ENCODE peak calls at places on chromosomes 3 and 15, in six cellular contexts. P is tibial nerve, A is body of pancreas, B is sigmoid colon, M is right lobe of liver, X is IMR-90. Y is an unnamed sample. For H3K27me3, the result is how much of the 10 kb centered on the place peaks cover.

GRCh38 chr3:42610978-42611377 is 10.5 kb downstream of the NKTR start:
- DNase-seq in X (no peak), A (no peak), M (no peak), B (no peak), P (no peak), Y (no peak)

GRCh38 chr3:173586176-173586575 is 188.6 kb downstream of the NLGN1 start:
- DNase-seq in X (peak), B (no peak), A (no peak), M (no peak), P (no peak), Y (no peak)

GRCh38 chr3:21544076-21544462 is 206.9 kb downstream of the ZNF385D start:
- DNase-seq in B (no peak), M (no peak), X (no peak), P (no peak), A (no peak), Y (no peak)

GRCh38 chr15:36798366-36798765 is 218.9 kb downstream of the CDIN1 start:
- DNase-seq in P (no peak), X (peak), A (no peak), M (no peak), B (no peak), Y (no peak)

GRCh38 chr3:185630182-185630622 is 44.1 kb downstream of the SENP2 start:
- DNase-seq in M (no peak), P (peak), B (no peak), A (peak), X (peak), Y (no peak)

GRCh38 chr15:78004222-78004727 is 73.2 kb downstream of the TBC1D2B start:
- DNase-seq in M (peak), X (no peak), B (peak), P (no peak), A (peak), Y (no peak)

GRCh38 chr15:36614016-36614415 is 34.6 kb downstream of the CDIN1 start:
- DNase-seq in P (no peak), B (no peak), A (no peak), M (peak), X (no peak), Y (no peak)

GRCh38 chr15:79849789-79850188 is 47.0 kb downstream of the MTHFS start:
- DNase-seq in X (peak), M (no peak), B (no peak), A (peak), P (no peak), Y (no peak)

GRCh38 chr3:183193762-183194701 is 31.5 kb upstream of the LAMP3 start:
- DNase-seq in A (no peak), X (peak), P (no peak), M (no peak), B (no peak), Y (no peak)

GRCh38 chr3:154050766-154051165 is 70.4 kb upstream of the ARHGEF26 start:
- DNase-seq in M (no peak), A (no peak), B (no peak), X (no peak), P (no peak), Y (no peak)

GRCh38 chr15:44243829-44244228 is 44.7 kb upstream of the GOLM2 start:
- DNase-seq in A (no peak), M (no peak), P (no peak), B (no peak), X (no peak), Y (no peak)

GRCh38 chr3:108219336-108219735 is 2.9 kb downstream of the IFT57 start:
- DNase-seq in X (no peak), M (no peak), A (no peak), B (no peak), P (no peak), Y (peak)

GRCh38 chr3:149977391-149977790 is 6.7 kb upstream of the PFN2 start:
- DNase-seq in A (no peak), X (no peak), B (no peak), M (no peak), P (no peak), Y (no peak)

GRCh38 chr15:47944911-47945310 is 175.9 kb upstream of the SLC24A5 start:
- DNase-seq in X (no peak), B (no peak), A (no peak), M (no peak), P (no peak), Y (no peak)

GRCh38 chr15:66901336-66902100 is 163.9 kb upstream of the SMAD3 start:
- DNase-seq in A (no peak), P (no peak), M (peak), X (peak), B (peak), Y (no peak)

GRCh38 chr15:48040166-48040817 is 80.5 kb upstream of the SLC24A5 start:
- DNase-seq in M (no peak), B (no peak), X (peak), A (no peak), P (no peak), Y (no peak)

GRCh38 chr15:71755092-71755491 is 55.3 kb upstream of the NR2E3 start:
- DNase-seq in B (no peak), A (no peak), X (no peak), M (no peak), P (no peak), Y (no peak)

GRCh38 chr15:73081321-73081958 is 29.2 kb downstream of the NEO1 start:
- DNase-seq in P (no peak), B (no peak), X (peak), M (no peak), A (peak), Y (no peak)

GRCh38 chr3:114356084-114357009 is 62.5 kb downstream of the TIGIT start:
- DNase-seq in P (no peak), A (no peak), M (no peak), B (no peak), X (no peak), Y (no peak)

GRCh38 chr3:197952440-197952839 is 2.5 kb downstream of the RPL35A start:
- DNase-seq in M (no peak), X (no peak), P (no peak), B (no peak), A (no peak), Y (no peak)

GRCh38 chr3:197951392-197951990 is 1.5 kb downstream of the RPL35A start:
- DNase-seq in B (no peak), X (no peak), M (no peak), A (no peak), P (no peak), Y (no peak)

GRCh38 chr3:197950661-197951029 is 655 bp downstream of the RPL35A start:
- DNase-seq in P (no peak), M (no peak), B (no peak), X (no peak), A (no peak), Y (no peak)

GRCh38 chr3:197949191-197949766 is 711 bp upstream of the RPL35A start:
- DNase-seq in A (no peak), B (no peak), P (no peak), X (no peak), M (no peak), Y (no peak)

GRCh38 chr3:197949767-197950660 is at the start of gene RPL35A:
- DNase-seq in M (peak), X (peak), B (peak), P (peak), A (peak), Y (peak)
- TF ChIP-seq POLR2A in M (peak), X (peak), B (peak), P (peak), A (no peak), Y (peak)

GRCh38 chr15:26628879-26629529 is 143.9 kb downstream of the GABRB3 start:
- DNase-seq in M (peak), A (peak), X (peak), B (no peak), P (peak), Y (peak)
- H3K4me3 ChIP-seq in M (no peak), A (no peak), X (peak), B (peak), P (peak), Y (no peak)

GRCh38 chr3:71724171-71724453 is 1.1 kb downstream of the EIF4E3 start:
- DNase-seq in A (no peak), M (no peak), P (no peak), B (no peak), X (no peak), Y (no peak)

GRCh38 chr3:71723452-71724170 is 1.6 kb downstream of the EIF4E3 start:
- DNase-seq in P (no peak), M (no peak), A (no peak), B (no peak), X (no peak), Y (no peak)

GRCh38 chr3:71725279-71725991 is at the start of gene EIF4E3:
- DNase-seq in M (peak), B (peak), A (peak), P (no peak), X (peak), Y (peak)

GRCh38 chr3:71724584-71725278 is 471 bp downstream of the EIF4E3 start:
- DNase-seq in P (no peak), M (peak), B (peak), X (no peak), A (peak), Y (peak)

GRCh38 chr3:71726106-71726505 is 904 bp upstream of the EIF4E3 start:
- DNase-seq in A (no peak), P (no peak), X (no peak), M (no peak), B (no peak), Y (peak)
- H3K27me3 ChIP-seq in A (under half), P (under half), X (half or more), M (under half), B (under half), Y (under half)

GRCh38 chr3:57977755-57978715 is 30.2 kb upstream of the FLNB start:
- DNase-seq in M (no peak), X (no peak), P (no peak), B (no peak), A (no peak), Y (peak)

GRCh38 chr3:57972421-57973111 is 35.7 kb upstream of the FLNB start:
- DNase-seq in X (no peak), M (no peak), A (no peak), B (no peak), P (no peak), Y (no peak)

GRCh38 chr3:57973715-57974477 is 34.3 kb upstream of the FLNB start:
- DNase-seq in A (no peak), B (no peak), M (no peak), X (no peak), P (no peak), Y (no peak)

GRCh38 chr3:57971975-57972374 is 36.2 kb upstream of the FLNB start:
- DNase-seq in A (no peak), P (no peak), M (no peak), B (no peak), X (no peak), Y (peak)

GRCh38 chr3:57974796-57975388 is 33.3 kb upstream of the FLNB start:
- DNase-seq in X (peak), A (no peak), B (no peak), P (no peak), M (no peak), Y (no peak)
- TF ChIP-seq POLR2A in X (no peak), A (no peak), B (no peak), P (no peak), M (no peak), Y (no peak)

GRCh38 chr15:31437686-31438085 is 111.1 kb downstream of the KLF13 start:
- DNase-seq in B (no peak), X (no peak), M (no peak), P (no peak), A (no peak), Y (no peak)

GRCh38 chr15:31434418-31435255 is 108.0 kb downstream of the KLF13 start:
- DNase-seq in M (no peak), B (peak), A (peak), X (peak), P (no peak), Y (peak)

GRCh38 chr15:31433574-31433973 is 106.9 kb downstream of the KLF13 start:
- DNase-seq in P (no peak), M (no peak), X (no peak), B (no peak), A (no peak), Y (no peak)

GRCh38 chr15:31435256-31435781 is 108.7 kb downstream of the KLF13 start:
- DNase-seq in B (peak), M (peak), A (peak), X (peak), P (peak), Y (peak)

GRCh38 chr15:31435891-31436628 is 109.4 kb downstream of the KLF13 start:
- DNase-seq in M (no peak), X (no peak), P (no peak), B (no peak), A (no peak), Y (peak)
- H3K4me3 ChIP-seq in M (no peak), X (no peak), P (no peak), B (no peak), A (no peak), Y (no peak)

Y was measured in Peyer's patch.